ENCODE peak calls at places on chromosome 13, in ten cellular contexts. X is astrocyte of the spinal cord, P is heart left ventricle, S is upper lobe of right lung, C is nephron progenitor cell, Z is body of pancreas, I is brain microvascular endothelial cell, E is ovary, M is cardiac fibroblast, V is A673. R is an unnamed sample.

GRCh38 chr13:21101865-21102576 is 40.6 kb upstream of the LATS2 start:
- DNase-seq in Z (no peak), C (no peak), I (no peak), V (no peak), P (no peak), E (no peak), X (no peak), S (no peak), M (no peak), R (no peak)

GRCh38 chr13:110965038-110965754 is 50.3 kb upstream of the ANKRD10 start:
- DNase-seq in X (peak), V (no peak), M (peak), I (peak), Z (no peak), P (no peak), S (no peak), E (no peak), C (no peak), R (no peak)

GRCh38 chr13:43389573-43389972 is 366.2 kb downstream of the DNAJC15 start:
- DNase-seq in C (no peak), V (no peak), Z (no peak), I (no peak), X (no peak), E (no peak), S (no peak), M (peak), P (no peak), R (no peak)

GRCh38 chr13:102768914-102769313 is 4.7 kb downstream of the TEX30 start:
- DNase-seq in M (peak), I (no peak), C (no peak), E (no peak), X (no peak), V (no peak), S (no peak), Z (no peak), P (no peak), R (no peak)

GRCh38 chr13:34349091-34349722 is 531.3 kb downstream of the RFC3 start:
- DNase-seq in I (peak), C (no peak), S (no peak), V (no peak), X (peak), M (peak), E (no peak), Z (peak), P (peak), R (peak)

GRCh38 chr13:113905018-113905417 is 41.1 kb upstream of the GAS6 start:
- DNase-seq in S (no peak), P (no peak), X (no peak), C (no peak), I (no peak), M (no peak), Z (peak), E (no peak), V (no peak), R (no peak)

GRCh38 chr13:33310245-33311038 is 24.9 kb upstream of the STARD13 start:
- DNase-seq in C (no peak), X (no peak), M (no peak), E (no peak), I (no peak), Z (no peak), S (no peak), P (no peak), V (no peak), R (no peak)

GRCh38 chr13:32045963-32046785 is 14.6 kb downstream of the FRY start:
- DNase-seq in V (peak), C (no peak), M (peak), P (no peak), X (peak), E (no peak), Z (no peak), I (peak), S (no peak), R (no peak)

GRCh38 chr13:78022164-78022877 is 103.7 kb upstream of the EDNRB start:
- DNase-seq in C (no peak), E (no peak), S (no peak), I (peak), Z (no peak), P (peak), M (peak), V (peak), X (peak), R (no peak)

GRCh38 chr13:32164622-32165268 is 133.2 kb downstream of the FRY start:
- DNase-seq in Z (peak), X (peak), M (peak), I (peak), E (no peak), C (peak), P (peak), S (no peak), V (peak), R (no peak)

GRCh38 chr13:99467764-99468163 is 33.5 kb upstream of the TM9SF2 start:
- DNase-seq in X (peak), Z (no peak), I (peak), S (no peak), C (no peak), E (no peak), V (no peak), P (no peak), M (peak), R (no peak)

GRCh38 chr13:43180837-43181236 is 157.5 kb downstream of the DNAJC15 start:
- DNase-seq in V (no peak), C (no peak), S (no peak), X (no peak), E (no peak), Z (no peak), M (no peak), P (no peak), I (no peak), R (no peak)

GRCh38 chr13:103540394-103540793 is 474.2 kb upstream of the SLC10A2 start:
- DNase-seq in I (no peak), E (no peak), M (no peak), S (no peak), X (no peak), C (no peak), Z (no peak), P (no peak), V (no peak), R (no peak)

GRCh38 chr13:47508518-47509228 is 492.4 kb downstream of the SUCLA2 start:
- DNase-seq in P (peak), X (no peak), E (no peak), S (no peak), Z (no peak), M (no peak), C (no peak), I (no peak), V (no peak), R (no peak)

GRCh38 chr13:47499358-47500150 is 501.5 kb downstream of the SUCLA2 start:
- DNase-seq in Z (no peak), X (peak), I (peak), C (no peak), V (peak), E (no peak), S (no peak), M (peak), P (no peak), R (peak)

GRCh38 chr13:47503468-47503867 is 497.6 kb downstream of the SUCLA2 start:
- DNase-seq in S (no peak), Z (no peak), V (no peak), P (no peak), M (no peak), C (no peak), I (no peak), E (no peak), X (no peak), R (no peak)
- TF ChIP-seq CTCF in S (no peak), Z (no peak), V (no peak), P (no peak), M (no peak), C (no peak), I (no peak), E (no peak), X (no peak), R (no peak)

GRCh38 chr13:84894749-84895148 is 904.5 kb downstream of the SLITRK6 start:
- DNase-seq in V (no peak), M (no peak), I (no peak), P (no peak), Z (no peak), C (no peak), E (no peak), S (no peak), X (no peak), R (no peak)
- TF ChIP-seq CTCF in V (peak), M (no peak), I (no peak), P (no peak), Z (no peak), C (no peak), E (no peak), S (no peak), X (no peak), R (no peak)

DNA sequence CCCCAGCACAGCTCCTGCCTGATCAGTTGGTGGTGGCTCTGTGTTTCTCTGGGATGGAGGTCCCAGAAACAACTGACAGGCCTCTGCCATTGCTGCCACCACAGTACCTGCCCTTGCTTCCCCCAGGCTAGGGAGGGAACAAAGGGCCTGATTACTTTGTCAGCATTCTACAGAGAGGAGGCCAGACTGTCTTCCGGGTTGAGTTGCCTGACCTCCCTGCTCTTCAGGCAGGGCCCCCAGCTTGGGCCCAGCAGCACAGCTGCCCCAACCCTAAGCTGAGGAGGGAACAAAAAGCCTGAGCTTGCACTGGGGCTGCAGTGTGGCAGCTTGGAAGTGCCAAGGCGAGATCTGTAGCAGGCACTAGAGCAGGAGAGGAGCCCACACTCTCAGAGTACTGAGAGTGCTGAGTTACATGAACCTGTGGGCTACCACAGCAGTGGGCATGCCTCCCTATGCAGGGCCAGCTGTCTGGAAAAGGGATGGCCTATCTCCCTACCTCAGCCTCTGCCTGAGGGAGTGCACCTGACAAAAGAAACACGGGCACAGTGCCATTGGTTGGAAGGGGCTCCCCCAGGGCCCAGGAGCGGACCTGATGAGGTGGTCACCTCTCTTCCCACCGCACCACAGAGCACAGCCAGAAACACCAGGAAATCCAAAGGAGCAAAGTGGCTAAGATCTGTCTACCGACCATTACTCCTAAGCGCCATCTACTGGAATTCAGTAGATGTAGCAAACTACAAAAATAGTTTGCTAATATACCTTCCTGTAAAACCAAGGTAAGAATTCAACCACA is 24.4 kb downstream of the SLC25A15 start:
- DNase-seq in Z (peak), M (peak), V (peak), X (peak), C (no peak), E (no peak), P (no peak), I (peak), S (no peak), R (no peak)
- TF ChIP-seq CTCF in Z (peak), M (peak), V (peak), X (peak), C (peak), E (no peak), P (peak), I (peak), S (peak), R (peak)

GRCh38 chr13:112069063-112069726 is 2.2 kb downstream of the SOX1 start:
- DNase-seq in C (peak), P (no peak), E (no peak), S (no peak), M (no peak), Z (no peak), I (no peak), V (no peak), X (no peak), R (no peak)
- TF ChIP-seq CTCF in C (no peak), P (no peak), E (no peak), S (no peak), M (no peak), Z (no peak), I (no peak), V (no peak), X (no peak), R (no peak)

GRCh38 chr13:112776971-112777370 is 87.1 kb downstream of the ATP11A start:
- DNase-seq in M (no peak), V (no peak), S (no peak), C (no peak), P (no peak), E (no peak), Z (no peak), X (no peak), I (no peak), R (no peak)

GRCh38 chr13:112776354-112776753 is 86.5 kb downstream of the ATP11A start:
- DNase-seq in I (no peak), Z (no peak), P (no peak), M (no peak), E (no peak), S (no peak), C (no peak), X (no peak), V (no peak), R (no peak)

GRCh38 chr13:112774829-112775565 is 85.2 kb downstream of the ATP11A start:
- DNase-seq in M (no peak), P (no peak), S (no peak), I (no peak), X (no peak), E (peak), C (no peak), Z (no peak), V (no peak), R (no peak)

GRCh38 chr13:112774448-112774792 is 84.6 kb downstream of the ATP11A start:
- DNase-seq in E (no peak), V (no peak), P (no peak), I (no peak), S (no peak), M (no peak), C (no peak), Z (no peak), X (no peak), R (no peak)

GRCh38 chr13:112775791-112776279 is 86.0 kb downstream of the ATP11A start:
- DNase-seq in X (no peak), I (no peak), M (no peak), E (no peak), V (no peak), C (no peak), S (no peak), Z (no peak), P (no peak), R (no peak)
- TF ChIP-seq CTCF in X (no peak), I (no peak), M (no peak), E (no peak), V (no peak), C (no peak), S (no peak), Z (no peak), P (no peak), R (no peak)

GRCh38 chr13:106110241-106110855 is 425.1 kb downstream of the EFNB2 start:
- DNase-seq in S (no peak), E (no peak), Z (no peak), C (no peak), M (no peak), V (no peak), I (no peak), X (no peak), P (no peak), R (no peak)
- TF ChIP-seq CTCF in S (no peak), E (no peak), Z (no peak), C (no peak), M (peak), V (no peak), I (peak), X (no peak), P (no peak), R (no peak)

GRCh38 chr13:39930544-39931444 is 275.3 kb downstream of the COG6 start:
- DNase-seq in E (no peak), Z (no peak), X (no peak), V (no peak), I (no peak), P (no peak), S (no peak), C (no peak), M (no peak), R (no peak)
- TF ChIP-seq CTCF in E (no peak), Z (no peak), X (no peak), V (peak), I (no peak), P (no peak), S (no peak), C (no peak), M (no peak), R (no peak)